ENCODE peak calls at places on chromosome 13, in five cellular contexts. W, S, V, G and Q are unnamed samples. For H3K4me1, the result is how much of the 10 kb centered on the place peaks cover.

GRCh38 chr13:105346141-105346766 is 1189.2 kb downstream of the EFNB2 start:
- DNase-seq in W (no peak), S (no peak), V (no peak), G (peak), Q (no peak)

GRCh38 chr13:112869202-112870061 is 99.6 kb upstream of the MCF2L start:
- DNase-seq in W (no peak), S (no peak), V (no peak), G (peak), Q (no peak)

GRCh38 chr13:27854606-27855005 is 62.3 kb downstream of the GSX1 start:
- DNase-seq in W (no peak), S (no peak), V (no peak), G (no peak), Q (no peak)

GRCh38 chr13:113182046-113182445 is 23.6 kb downstream of the PROZ start:
- DNase-seq in W (no peak), S (no peak), V (no peak), G (no peak), Q (no peak)

GRCh38 chr13:113364933-113365371 is 1.0 kb upstream of the GRTP1 start:
- DNase-seq in W (no peak), S (no peak), V (no peak), G (no peak), Q (no peak)

GRCh38 chr13:48492123-48493075 is 40.5 kb downstream of the RCBTB2 start:
- DNase-seq in W (no peak), S (peak), V (peak), G (peak), Q (peak)

GRCh38 chr13:113964251-113964995 is 9.5 kb downstream of the C13orf46 start:
- DNase-seq in W (no peak), S (no peak), V (no peak), G (no peak), Q (no peak)

GRCh38 chr13:74325106-74325505 is 190.9 kb upstream of the KLF12 start:
- DNase-seq in W (no peak), S (peak), V (peak), G (peak), Q (peak)

GRCh38 chr13:49042476-49042875 is 66.8 kb downstream of the FNDC3A start:
- DNase-seq in W (no peak), S (no peak), V (no peak), G (peak), Q (no peak)

GRCh38 chr13:102580552-102581169 is 16.1 kb upstream of the TPP2 start:
- DNase-seq in W (no peak), S (no peak), V (no peak), G (peak), Q (no peak)

GRCh38 chr13:28658796-28659610 is at the start of gene POMP:
- DNase-seq in W (peak), S (peak), V (peak), G (peak), Q (peak)

GRCh38 chr13:30870916-30871712 is 35.0 kb upstream of the MEDAG start:
- DNase-seq in W (no peak), S (no peak), V (no peak), G (no peak), Q (no peak)

GRCh38 chr13:45728759-45729158 is 26.6 kb downstream of the CBY2 start:
- DNase-seq in W (peak), S (no peak), V (no peak), G (no peak), Q (no peak)

GRCh38 chr13:113775451-113776145 is 16.6 kb downstream of the TMEM255B start:
- DNase-seq in W (no peak), S (no peak), V (no peak), G (no peak), Q (no peak)

GRCh38 chr13:82654851-82655517 is 1227.3 kb downstream of the SLITRK1 start:
- DNase-seq in W (no peak), S (peak), V (peak), G (peak), Q (peak)

GRCh38 chr13:105572401-105572800 is 963.1 kb downstream of the EFNB2 start:
- DNase-seq in W (no peak), S (no peak), V (no peak), G (no peak), Q (no peak)

GRCh38 chr13:45113809-45114208 is 6.5 kb upstream of the GTF2F2 start:
- DNase-seq in W (no peak), S (no peak), V (no peak), G (no peak), Q (no peak)

GRCh38 chr13:90276208-90276607 is 1071.3 kb upstream of the MIR17HG start:
- DNase-seq in W (no peak), S (no peak), V (no peak), G (no peak), Q (no peak)

GRCh38 chr13:35794734-35795389 is 318.4 kb upstream of the MAB21L1 start:
- DNase-seq in W (no peak), S (no peak), V (no peak), G (peak), Q (no peak)

GRCh38 chr13:37395544-37395943 is 203.0 kb downstream of the POSTN start:
- DNase-seq in W (no peak), S (no peak), V (no peak), G (peak), Q (no peak)

GRCh38 chr13:59038824-59039223 is 1124.9 kb downstream of the DIAPH3 start:
- DNase-seq in W (no peak), S (no peak), V (no peak), G (peak), Q (no peak)

GRCh38 chr13:64639206-64639605 is 2590.9 kb downstream of the PCDH9 start:
- DNase-seq in W (no peak), S (no peak), V (no peak), G (no peak), Q (no peak)

GRCh38 chr13:40508112-40508511 is 158.3 kb downstream of the FOXO1 start:
- DNase-seq in W (no peak), S (no peak), V (no peak), G (no peak), Q (no peak)

GRCh38 chr13:30978981-30979956 is 46.8 kb downstream of the TEX26 start:
- DNase-seq in W (peak), S (no peak), V (peak), G (no peak), Q (peak)

DNA sequence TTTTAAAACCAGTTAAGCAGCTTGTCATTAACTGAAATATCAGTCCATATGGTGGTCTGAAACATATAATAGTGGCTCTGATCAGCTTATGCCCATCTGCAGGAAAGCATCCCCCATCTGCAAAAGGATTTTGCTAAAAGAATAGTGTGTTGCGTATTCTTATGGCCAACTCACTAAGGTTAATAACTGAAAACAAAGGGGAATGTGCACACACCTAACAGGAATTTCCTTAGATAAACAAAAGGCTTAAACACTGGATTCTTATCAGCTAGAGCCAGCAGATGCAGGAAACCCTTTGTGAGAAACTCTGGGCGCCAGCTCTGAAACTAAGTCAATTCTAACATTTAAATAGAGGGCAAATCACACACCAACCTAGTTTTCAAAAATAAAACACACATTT is 22.1 kb downstream of the VPS36 start:
- DNase-seq in W (no peak), S (peak), V (no peak), G (peak), Q (no peak)
- TF ChIP-seq POLR2A in W (no peak), S (no peak), V (no peak), G (no peak), Q (no peak)

DNA sequence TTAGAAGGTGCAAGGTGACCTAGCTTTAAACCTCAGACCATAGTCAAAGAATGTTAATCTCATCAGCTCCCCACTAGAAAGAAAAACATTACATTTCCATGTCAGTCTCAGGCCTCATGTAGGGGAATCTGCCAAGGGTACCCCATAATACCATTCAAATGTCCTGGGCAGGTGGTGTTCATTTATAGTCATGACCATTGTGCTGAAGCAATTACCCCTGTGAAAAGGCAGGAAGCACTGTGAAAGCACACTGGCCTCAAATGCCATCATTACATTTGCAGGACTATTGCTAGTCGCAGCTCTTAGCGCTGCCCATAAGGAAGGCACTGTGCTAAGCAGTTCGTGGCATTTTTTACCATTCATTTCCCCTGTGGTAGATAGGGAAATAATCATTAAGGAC is 109.0 kb downstream of the LHFPL6 start:
- DNase-seq in W (no peak), S (no peak), V (no peak), G (no peak), Q (no peak)
- H3K4me3 ChIP-seq in W (no peak), S (no peak), V (no peak), G (no peak), Q (no peak)

GRCh38 chr13:110540871-110541525 is 20.5 kb downstream of the RAB20 start:
- DNase-seq in W (no peak), S (no peak), V (no peak), G (no peak), Q (peak)
- H3K4me1 ChIP-seq in W (under half), S (under half), V (half or more), G (under half), Q (under half)

DNA sequence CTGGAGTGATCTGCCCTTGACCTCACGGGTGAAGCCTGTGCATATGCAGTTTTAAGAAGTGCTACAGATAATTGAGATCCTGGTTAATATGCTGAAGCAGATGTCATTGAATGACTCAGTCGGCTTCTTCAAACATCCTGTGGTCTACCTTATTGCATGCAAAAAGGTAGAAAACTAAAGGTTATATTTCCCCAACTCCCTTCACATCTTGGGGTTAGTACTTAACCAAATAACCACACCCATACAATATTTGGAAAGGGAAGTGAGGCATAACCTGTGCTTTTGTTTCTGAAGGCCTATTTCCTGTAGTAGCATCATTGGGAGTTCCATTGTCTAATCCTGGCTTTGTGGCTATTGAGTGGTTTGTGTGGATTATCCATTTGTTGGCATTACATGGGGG is 58.3 kb downstream of the RAP2A start:
- DNase-seq in W (no peak), S (no peak), V (no peak), G (no peak), Q (no peak)
- TF ChIP-seq POLR2A in W (no peak), S (no peak), V (no peak), G (no peak), Q (no peak)

GRCh38 chr13:50299546-50300249 is 284.5 kb downstream of the KCNRG start:
- DNase-seq in W (no peak), S (no peak), V (no peak), G (no peak), Q (no peak)
- H3K4me3 ChIP-seq in W (no peak), S (no peak), V (no peak), G (no peak), Q (no peak)

DNA sequence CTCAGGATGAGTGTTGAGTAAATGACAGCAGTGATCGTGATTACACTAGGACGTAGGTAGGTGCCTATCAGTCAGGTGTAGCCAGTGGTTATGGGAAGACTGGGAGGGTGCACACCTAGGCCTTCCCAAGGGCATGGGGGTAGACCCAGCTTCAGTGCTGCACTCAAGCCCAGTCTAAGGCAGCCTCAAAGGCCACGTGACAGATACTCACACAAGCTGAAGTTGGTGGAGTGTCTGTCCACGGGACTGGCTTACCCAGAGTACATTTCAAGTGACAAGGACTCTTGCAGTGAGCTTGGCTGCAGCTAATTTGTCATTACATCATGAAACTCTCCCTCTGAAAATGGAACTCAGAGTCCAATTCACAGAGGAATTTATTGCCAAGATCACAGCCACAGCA is 118.3 kb downstream of the SHISA2 start:
- DNase-seq in W (no peak), S (no peak), V (no peak), G (no peak), Q (no peak)
- H3K4me1 ChIP-seq in W (under half), S (under half), V (under half), G (under half), Q (under half)

GRCh38 chr13:99280166-99280565 is 22.0 kb upstream of the GPR18 start:
- DNase-seq in W (no peak), S (no peak), V (no peak), G (no peak), Q (no peak)

GRCh38 chr13:99278199-99278598 is 20.0 kb upstream of the GPR18 start:
- DNase-seq in W (no peak), S (no peak), V (no peak), G (no peak), Q (no peak)

GRCh38 chr13:99282264-99283231 is 24.4 kb upstream of the GPR18 start:
- DNase-seq in W (no peak), S (no peak), V (no peak), G (no peak), Q (no peak)

GRCh38 chr13:99278843-99279242 is 20.7 kb upstream of the GPR18 start:
- DNase-seq in W (no peak), S (no peak), V (no peak), G (no peak), Q (no peak)

DNA sequence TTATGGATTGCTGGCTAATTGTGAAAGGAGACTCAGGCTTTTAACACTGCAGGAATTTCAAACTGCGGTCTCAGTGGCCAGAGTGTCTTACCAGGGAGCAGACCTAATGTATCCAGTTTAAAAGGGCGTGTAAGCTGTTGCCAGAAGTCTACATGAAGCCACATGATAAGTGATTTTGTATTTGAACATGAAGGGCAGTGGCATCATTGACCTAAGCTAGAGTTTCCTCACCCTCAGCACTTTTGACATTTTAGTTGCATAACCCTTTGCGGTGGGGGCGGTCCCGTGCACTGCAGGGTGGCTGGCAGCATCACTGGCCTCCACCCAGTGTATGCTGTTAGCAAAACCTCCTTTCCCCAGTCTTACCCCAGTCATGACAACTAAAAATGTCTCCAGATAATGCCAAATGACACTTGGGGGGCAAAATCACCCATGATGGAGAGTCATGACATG is 23.7 kb upstream of the GPR18 start:
- DNase-seq in W (no peak), S (peak), V (peak), G (no peak), Q (peak)
- TF ChIP-seq POLR2A in W (no peak), S (no peak), V (no peak), G (no peak), Q (no peak)

DNA sequence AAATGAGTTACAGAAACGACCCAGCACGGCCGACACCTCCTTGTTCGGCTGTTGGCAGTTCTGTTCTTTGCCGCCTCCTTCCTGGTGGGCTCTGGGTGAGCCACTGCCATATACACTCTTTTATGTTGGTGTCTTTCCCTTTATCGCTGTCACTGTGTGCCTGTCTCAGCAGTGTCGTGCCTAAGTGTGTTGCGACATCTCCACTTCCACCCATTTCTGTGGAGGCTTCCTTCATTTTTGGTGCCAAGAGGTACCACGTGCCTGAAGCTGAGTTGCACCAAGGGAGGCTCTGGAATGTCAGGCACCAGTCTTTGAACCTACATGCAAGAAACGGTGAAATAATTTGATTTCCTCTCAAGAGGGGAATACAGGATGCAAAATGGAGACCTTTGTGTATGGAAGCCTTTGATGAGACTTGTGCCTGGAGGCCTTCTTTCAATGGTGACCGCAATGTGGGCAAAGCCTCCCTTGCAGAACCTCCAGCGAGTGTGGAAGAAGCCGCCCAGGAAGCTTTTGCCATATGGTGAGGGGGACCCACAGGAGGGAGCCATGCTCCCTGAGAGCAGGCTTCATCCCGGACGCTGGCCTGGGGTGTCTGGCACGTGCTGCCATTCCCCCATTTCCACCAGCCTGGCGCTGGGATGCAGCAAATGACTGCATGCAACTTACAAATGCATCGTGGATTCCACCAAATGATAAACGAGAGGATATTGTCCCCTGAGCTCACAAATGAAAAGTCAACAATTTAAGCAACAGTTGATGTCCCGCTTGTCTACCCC is 136.2 kb downstream of the TEX29 start:
- DNase-seq in W (no peak), S (no peak), V (no peak), G (no peak), Q (no peak)
- H3K4me3 ChIP-seq in W (no peak), S (no peak), V (no peak), G (no peak), Q (no peak)